ENCODE peak calls at places on chromosomes 1 and 21, in six cellular contexts. E, R, M, G, Z and T are unnamed samples. For H3K4me1, the result is how much of the 10 kb centered on the place peaks cover.

GRCh38 chr1:38804062-38804886 is 55.3 kb downstream of the RRAGC start:
- DNase-seq in E (peak), R (no peak), M (no peak), G (no peak), Z (peak), T (no peak)

GRCh38 chr1:247475793-247476192 is 17.9 kb upstream of the OR2B11 start:
- DNase-seq in E (no peak), R (no peak), M (no peak), G (no peak), Z (no peak), T (no peak)

GRCh38 chr21:41634211-41634694 is 126.3 kb upstream of the TMPRSS2 start:
- DNase-seq in E (no peak), R (peak), M (no peak), G (no peak), Z (no peak), T (peak)

GRCh38 chr1:89587728-89588127 is 45.2 kb upstream of the LRRC8C start:
- DNase-seq in E (no peak), R (no peak), M (no peak), G (no peak), Z (no peak), T (no peak)

GRCh38 chr1:150708595-150708994 is 11.6 kb upstream of the GOLPH3L start:
- DNase-seq in E (no peak), R (no peak), M (no peak), G (no peak), Z (no peak), T (no peak)

GRCh38 chr1:202140833-202141232 is 3.7 kb downstream of the ARL8A start:
- DNase-seq in E (no peak), R (no peak), M (no peak), G (no peak), Z (no peak), T (no peak)

GRCh38 chr1:155010211-155010918 is 7.8 kb downstream of the ZBTB7B start:
- DNase-seq in E (no peak), R (no peak), M (no peak), G (no peak), Z (no peak), T (no peak)

GRCh38 chr1:153771841-153772593 is 3.2 kb upstream of the SLC27A3 start:
- DNase-seq in E (peak), R (no peak), M (peak), G (no peak), Z (peak), T (no peak)

GRCh38 chr21:17542371-17542992 is 29.6 kb downstream of the CXADR start:
- DNase-seq in E (no peak), R (no peak), M (no peak), G (no peak), Z (no peak), T (no peak)

GRCh38 chr1:66938618-66939017 is 13.8 kb downstream of the MIER1 start:
- DNase-seq in E (no peak), R (peak), M (no peak), G (no peak), Z (no peak), T (no peak)
- H3K4me1 ChIP-seq in E (under half), R (under half), M (under half), G (under half), Z (under half), T (under half)

DNA sequence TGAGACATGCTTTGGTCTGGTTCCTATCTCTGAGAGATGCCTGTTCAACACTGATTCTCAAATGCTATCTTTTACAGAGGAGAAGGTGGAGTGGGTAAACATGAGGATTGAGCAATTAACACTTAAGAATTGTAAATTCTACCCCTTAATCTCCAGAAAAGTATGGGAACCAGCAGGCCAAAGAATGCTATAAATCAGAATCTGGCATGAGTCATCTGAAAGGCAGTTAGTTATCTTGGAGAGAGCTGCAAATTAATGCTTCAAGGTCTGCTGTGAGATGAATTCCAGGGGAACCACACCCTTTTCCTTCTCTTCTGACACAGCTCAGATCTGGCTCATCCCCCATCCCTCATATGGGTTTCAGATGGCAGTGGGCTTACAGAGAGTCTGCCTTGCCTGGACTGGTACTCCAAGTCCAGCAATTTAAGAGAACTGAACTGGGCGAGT is 5.2 kb downstream of the S100A10 start:
- DNase-seq in E (peak), R (peak), M (no peak), G (no peak), Z (no peak), T (no peak)
- H3K4me3 ChIP-seq in E (peak), R (peak), M (no peak), G (no peak), Z (no peak), T (no peak)

DNA sequence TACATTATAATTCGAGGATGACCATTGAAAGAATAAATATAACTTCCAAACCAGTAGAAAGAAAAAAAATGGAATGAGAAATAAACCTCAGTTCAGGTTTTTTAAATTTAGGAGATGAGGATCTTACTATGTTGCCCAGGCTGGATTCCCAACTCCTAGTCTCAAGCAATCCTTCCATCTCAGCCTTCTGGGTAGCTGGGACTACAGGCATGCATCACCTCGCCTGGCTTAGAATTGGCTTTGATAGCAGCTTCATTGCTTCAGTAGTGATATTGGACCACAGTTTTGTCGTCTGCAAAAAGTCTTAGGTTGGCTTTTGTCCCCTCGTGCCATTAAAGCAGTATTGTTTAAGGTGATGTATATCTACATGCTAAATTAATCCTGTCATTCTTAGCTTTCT is 2.9 kb downstream of the NASP start:
- DNase-seq in E (no peak), R (no peak), M (no peak), G (no peak), Z (no peak), T (no peak)
- H3K27ac ChIP-seq in E (no peak), R (no peak), M (no peak), G (no peak), Z (no peak), T (no peak)

DNA sequence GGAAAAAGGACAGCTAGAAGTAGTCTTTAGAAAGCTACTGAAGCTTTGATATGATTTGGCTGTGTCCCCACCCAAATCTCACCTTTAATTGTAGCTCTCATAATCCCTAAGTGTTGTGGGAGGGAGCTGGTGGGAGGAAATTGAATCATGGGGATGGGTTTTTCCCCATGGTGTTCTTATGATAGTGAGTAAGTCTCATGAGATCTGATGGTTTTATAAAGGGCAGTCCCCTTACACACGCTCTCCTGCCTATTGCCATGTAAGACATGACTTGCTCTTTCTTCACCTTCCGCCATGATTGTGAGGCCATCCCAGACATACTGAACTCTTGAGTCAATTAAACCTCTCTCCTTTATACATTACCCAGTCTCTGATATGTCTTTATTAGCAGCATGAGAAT is 261.8 kb downstream of the HLX start:
- DNase-seq in E (no peak), R (peak), M (no peak), G (no peak), Z (no peak), T (no peak)
- H3K4me1 ChIP-seq in E (under half), R (under half), M (under half), G (under half), Z (under half), T (under half)

GRCh38 chr1:174967845-174968705 is 31.7 kb upstream of the CACYBP start:
- DNase-seq in E (no peak), R (no peak), M (no peak), G (no peak), Z (no peak), T (no peak)
- H3K4me3 ChIP-seq in E (no peak), R (no peak), M (no peak), G (no peak), Z (no peak), T (no peak)

GRCh38 chr1:44660176-44660575 is 14.1 kb downstream of the TMEM53 start:
- DNase-seq in E (no peak), R (no peak), M (peak), G (no peak), Z (no peak), T (peak)
- H3K27ac ChIP-seq in E (no peak), R (no peak), M (no peak), G (no peak), Z (no peak), T (peak)

DNA sequence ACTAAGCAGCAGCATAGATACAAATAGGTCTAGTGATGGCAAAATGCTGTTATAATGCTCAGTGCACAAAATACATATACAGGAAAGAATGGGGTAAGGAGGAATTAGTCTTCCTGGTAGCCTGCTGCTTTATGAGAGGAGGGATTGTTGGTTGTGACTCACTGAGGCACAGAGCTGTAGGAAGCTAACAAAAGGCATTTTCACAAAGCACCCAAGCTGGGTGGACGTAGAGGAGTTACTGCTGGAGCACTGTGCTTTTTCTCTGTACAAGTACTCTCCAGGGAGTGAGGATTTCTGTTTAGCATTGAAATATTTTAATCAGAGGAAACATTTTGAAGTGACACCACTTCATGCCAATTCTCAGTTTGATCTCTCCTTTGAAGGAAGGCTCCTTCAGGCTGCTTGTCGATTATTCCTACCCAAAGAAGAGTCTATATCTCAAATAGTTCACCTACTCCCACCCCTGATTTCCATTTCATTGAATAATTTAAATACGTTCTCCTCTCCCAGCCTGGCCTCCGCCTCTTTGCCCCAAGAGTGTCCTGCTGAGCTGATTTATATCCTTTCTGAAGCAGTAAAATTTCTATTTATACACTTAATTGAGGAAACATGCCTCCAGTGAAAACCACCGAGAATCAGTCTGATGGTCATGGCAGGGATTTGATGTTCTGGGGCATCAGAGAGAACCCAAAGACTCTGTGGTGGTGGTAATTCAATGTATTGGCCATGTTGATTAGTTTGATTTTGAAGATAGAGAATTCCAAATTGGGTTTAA is 271.9 kb downstream of the HHAT start:
- DNase-seq in E (no peak), R (no peak), M (no peak), G (no peak), Z (peak), T (no peak)
- H3K4me1 ChIP-seq in E (under half), R (under half), M (under half), G (under half), Z (under half), T (under half)